ENCODE peak calls at places on chromosomes 12 and 14, in four cellular contexts. E is ascending aorta, R is neuronal stem cell, F is IMR-90. L is an unnamed sample. For H3K4me1, the result is how much of the 10 kb centered on the place peaks cover.

GRCh38 chr12:10553148-10553547 is 47.5 kb downstream of the EIF2S3B start:
- DNase-seq in R (no peak), E (no peak), F (no peak), L (no peak)

GRCh38 chr12:50639721-50640120 is 124.2 kb upstream of the ATF1 start:
- DNase-seq in E (no peak), F (no peak), R (no peak), L (no peak)

GRCh38 chr14:65103150-65103760 is 938 bp upstream of the MAX start:
- DNase-seq in F (peak), E (no peak), R (no peak), L (no peak)

GRCh38 chr14:48319823-48320222 is 644.4 kb upstream of the MDGA2 start:
- DNase-seq in R (peak), E (no peak), F (no peak), L (no peak)

GRCh38 chr12:4370265-4370664 is 9.2 kb downstream of the FGF23 start:
- DNase-seq in E (no peak), R (no peak), F (no peak), L (no peak)

GRCh38 chr12:131028587-131029338 is 75.1 kb downstream of the ADGRD1 start:
- DNase-seq in F (no peak), E (no peak), R (no peak), L (no peak)

GRCh38 chr14:103679351-103679750 is 35.9 kb downstream of the XRCC3 start:
- DNase-seq in R (no peak), E (no peak), F (no peak), L (peak)

GRCh38 chr14:104142136-104143041 is 4.0 kb downstream of the KIF26A start:
- DNase-seq in F (no peak), R (no peak), E (no peak), L (no peak)

GRCh38 chr12:62347922-62348650 is 87.9 kb downstream of the USP15 start:
- DNase-seq in R (no peak), F (peak), E (no peak), L (no peak)

GRCh38 chr14:69643430-69644200 is 32.2 kb downstream of the SUSD6 start:
- DNase-seq in R (no peak), E (peak), F (peak), L (peak)

GRCh38 chr12:92574046-92574783 is 128.6 kb upstream of the PLEKHG7 start:
- DNase-seq in F (peak), E (no peak), R (no peak), L (peak)

GRCh38 chr12:51923506-51924365 is 16.4 kb downstream of the ACVRL1 start:
- DNase-seq in E (no peak), F (no peak), R (no peak), L (peak)

GRCh38 chr14:61042220-61042619 is 61.2 kb downstream of the SLC38A6 start:
- DNase-seq in F (no peak), E (no peak), R (no peak), L (no peak)

GRCh38 chr12:116684891-116685290 is 53.0 kb downstream of the SPRING1 start:
- DNase-seq in R (no peak), E (no peak), F (no peak), L (no peak)

GRCh38 chr14:69289811-69290520 is 30.0 kb downstream of the GALNT16 start:
- DNase-seq in F (no peak), R (no peak), E (no peak), L (no peak)

GRCh38 chr12:75212072-75212471 is 2.4 kb upstream of the KCNC2 start:
- DNase-seq in E (no peak), R (no peak), F (no peak), L (no peak)

GRCh38 chr14:77612011-77612620 is 4.3 kb downstream of the SPTLC2 start:
- DNase-seq in E (no peak), F (peak), R (no peak), L (peak)

GRCh38 chr12:104010121-104010520 is 39.9 kb downstream of the GLT8D2 start:
- DNase-seq in F (no peak), E (no peak), R (no peak), L (no peak)

GRCh38 chr12:107767466-107767865 is 6.5 kb upstream of the PRDM4 start:
- DNase-seq in R (no peak), E (no peak), F (no peak), L (no peak)

GRCh38 chr12:120228291-120229070 is 27.6 kb upstream of the RPLP0 start:
- DNase-seq in F (peak), E (peak), R (peak), L (peak)

GRCh38 chr12:53651718-53652117 is 24.2 kb downstream of the ATP5MC2 start:
- DNase-seq in E (no peak), F (no peak), R (no peak), L (no peak)

GRCh38 chr12:31522607-31523006 is 68.3 kb downstream of the DENND5B start:
- DNase-seq in F (no peak), E (no peak), R (no peak), L (no peak)

GRCh38 chr14:78143489-78144145 is 26.6 kb upstream of the NRXN3 start:
- DNase-seq in E (no peak), R (no peak), F (peak), L (no peak)

GRCh38 chr14:68363841-68364711 is 428.8 kb downstream of the ZFP36L1 start:
- DNase-seq in R (peak), F (peak), E (no peak), L (peak)

GRCh38 chr12:20211537-20211936 is 156.8 kb upstream of the PDE3A start:
- DNase-seq in E (no peak), R (no peak), F (no peak), L (no peak)

GRCh38 chr12:96322720-96323119 is 77.5 kb downstream of the CDK17 start:
- DNase-seq in E (no peak), F (no peak), R (no peak), L (no peak)

GRCh38 chr12:65823481-65824313 is 586 bp upstream of the HMGA2 start:
- DNase-seq in R (peak), F (peak), E (no peak), L (peak)

GRCh38 chr12:116183741-116184141 is 93.8 kb downstream of the MED13L start:
- DNase-seq in F (peak), E (no peak), R (no peak), L (peak)

GRCh38 chr12:105954891-105955607 is 183.7 kb downstream of the NUAK1 start:
- DNase-seq in F (peak), E (no peak), R (no peak), L (no peak)

GRCh38 chr12:99523853-99524252 is 123.7 kb upstream of the GARIN6 start:
- DNase-seq in F (no peak), E (no peak), R (no peak), L (no peak)

GRCh38 chr14:102848830-102849521 is 71.7 kb downstream of the TRAF3 start:
- DNase-seq in F (no peak), E (no peak), R (no peak), L (no peak)

GRCh38 chr12:6234906-6235305 is 34.7 kb downstream of the CD9 start:
- DNase-seq in E (no peak), R (no peak), F (no peak), L (no peak)

GRCh38 chr12:41264281-41264680 is 76.2 kb downstream of the PDZRN4 start:
- DNase-seq in E (no peak), R (no peak), F (no peak), L (peak)

GRCh38 chr14:89721991-89722390 is 232.5 kb downstream of the EFCAB11 start:
- DNase-seq in F (no peak), E (no peak), R (no peak), L (no peak)

GRCh38 chr12:1606021-1606622 is 11.7 kb upstream of the FBXL14 start:
- DNase-seq in R (no peak), F (peak), E (peak), L (peak)

GRCh38 chr14:20454359-20454644 is 310 bp downstream of the OSGEP start:
- DNase-seq in F (peak), R (no peak), E (peak), L (peak)

GRCh38 chr14:32629146-32629545 is 300.0 kb downstream of the AKAP6 start:
- DNase-seq in E (no peak), F (no peak), R (no peak), L (no peak)

GRCh38 chr14:32635103-32635719 is 303.5 kb upstream of the NPAS3 start:
- DNase-seq in E (no peak), R (no peak), F (peak), L (peak)

GRCh38 chr14:32633930-32634329 is 304.7 kb upstream of the NPAS3 start:
- DNase-seq in F (no peak), E (no peak), R (no peak), L (no peak)

GRCh38 chr14:32630701-32631100 is 301.6 kb downstream of the AKAP6 start:
- DNase-seq in R (no peak), E (no peak), F (no peak), L (no peak)

DNA sequence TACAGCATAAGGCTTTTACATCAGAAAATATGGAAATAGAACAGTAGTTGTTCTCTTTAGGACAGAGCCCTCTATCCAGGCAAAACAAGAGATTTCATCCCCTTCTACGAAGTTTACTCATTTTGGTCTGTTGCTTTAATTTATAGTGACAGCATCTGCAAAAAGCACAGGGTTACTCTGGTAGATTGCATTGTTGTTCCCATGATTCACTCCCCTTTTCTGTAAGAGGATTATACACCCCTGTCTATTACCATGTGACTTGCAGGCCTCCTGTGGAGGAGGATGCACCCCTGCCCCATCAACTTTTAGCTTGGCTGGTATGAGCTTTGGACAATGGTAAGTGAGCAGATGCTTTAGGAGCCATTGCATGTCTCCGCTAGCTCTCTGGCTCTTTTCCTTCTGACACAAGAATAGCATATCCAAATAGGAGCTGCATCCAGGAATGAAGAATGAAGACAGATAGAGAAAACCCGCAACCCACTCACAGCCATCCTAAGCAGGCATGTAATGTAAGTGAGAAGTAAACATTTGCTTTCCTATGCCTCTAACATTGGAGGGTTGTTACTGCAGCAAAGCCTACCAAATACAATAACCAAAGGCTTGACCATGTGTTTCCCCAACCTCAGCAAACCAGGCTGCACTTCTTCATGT is 304.2 kb downstream of the AKAP6 start:
- DNase-seq in F (no peak), R (no peak), E (no peak), L (no peak)
- H3K4me1 ChIP-seq in F (under half), R (under half), E (under half), L (under half)

GRCh38 chr14:52354257-52354656 is 40.1 kb downstream of the PTGER2 start:
- DNase-seq in R (no peak), E (no peak), F (no peak), L (no peak)
- H3K4me1 ChIP-seq in R (under half), E (under half), F (under half), L (under half)

DNA sequence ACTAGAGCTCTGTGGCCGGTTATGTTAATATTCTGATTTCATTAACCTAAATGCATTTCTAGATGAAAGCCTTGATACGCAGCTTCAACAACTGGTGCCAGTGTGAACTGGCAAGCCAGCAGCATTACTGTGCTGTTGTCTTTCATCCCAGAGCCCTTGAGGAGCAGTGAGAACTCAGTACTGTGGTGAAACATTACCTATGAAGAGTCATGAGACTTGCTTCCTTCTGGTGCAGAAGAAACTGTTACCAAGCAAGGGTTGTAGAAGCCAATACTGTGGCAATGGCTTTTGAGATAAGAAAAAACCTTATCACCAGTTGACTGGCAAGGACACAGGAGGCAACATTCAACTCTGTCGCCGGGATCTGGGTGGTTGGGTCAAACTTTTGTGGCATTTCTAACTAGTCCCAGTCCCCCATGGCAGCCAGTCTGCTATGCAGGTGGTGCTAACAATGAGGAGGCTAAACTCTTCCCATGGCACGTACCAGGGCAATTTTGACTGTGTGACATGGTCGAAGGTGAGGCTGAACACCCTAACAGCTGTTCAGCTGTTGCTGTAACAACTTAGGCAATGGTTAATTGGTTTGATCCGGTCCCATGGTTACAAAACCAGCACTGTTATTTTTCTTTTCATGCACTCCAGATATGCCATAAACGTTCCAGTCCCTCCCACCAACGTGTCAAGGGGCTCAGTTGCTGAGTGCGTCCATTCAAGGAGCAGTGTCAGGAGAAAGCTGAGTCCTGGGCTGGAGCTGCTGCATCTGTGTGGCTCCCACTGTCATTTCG is 12.6 kb upstream of the LGALS3 start:
- DNase-seq in F (no peak), E (no peak), R (no peak), L (no peak)
- H3K4me1 ChIP-seq in F (under half), E (under half), R (under half), L (under half)

DNA sequence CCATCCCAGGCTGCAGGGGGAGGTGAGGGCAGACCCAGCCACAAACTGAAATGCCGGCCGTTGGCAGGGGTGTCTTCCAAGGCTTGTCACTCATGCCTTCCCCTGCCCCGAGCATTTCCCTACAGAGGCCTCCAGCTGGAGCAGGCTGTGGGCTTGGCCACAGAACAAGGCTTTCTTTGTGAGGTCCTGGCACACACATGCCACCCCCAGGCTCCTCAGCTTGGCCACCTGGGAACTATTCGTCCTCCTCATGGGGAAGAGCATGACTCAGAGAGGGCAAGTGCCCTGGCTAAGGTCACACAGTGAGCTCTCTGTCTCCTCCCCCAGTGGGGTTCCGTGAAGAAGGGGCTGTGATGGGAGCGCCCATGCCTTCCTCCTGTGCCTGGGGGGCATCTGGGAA is 21.7 kb downstream of the ABCB9 start:
- DNase-seq in F (peak), R (no peak), E (no peak), L (no peak)
- H3K4me1 ChIP-seq in F (under half), R (under half), E (under half), L (under half)